ENCODE peak calls at places on chromosomes 16 and 17, in four cellular contexts. Q, W, M and J are unnamed samples.

GRCh38 chr16:19173059-19173458 is 5.0 kb downstream of the SYT17 start:
- DNase-seq in Q (no peak), W (no peak), M (no peak), J (no peak)

GRCh38 chr16:11629071-11630030 is 38.9 kb upstream of the SNN start:
- DNase-seq in Q (peak), W (no peak), M (peak), J (no peak)

GRCh38 chr16:48409839-48410610 is 24.8 kb upstream of the SIAH1 start:
- DNase-seq in Q (peak), W (no peak), M (no peak), J (no peak)

GRCh38 chr16:2770057-2770780 is 6.9 kb downstream of the ELOB start:
- DNase-seq in Q (no peak), W (no peak), M (no peak), J (no peak)

GRCh38 chr16:85382717-85383118 is 230.4 kb upstream of the GSE1 start:
- DNase-seq in Q (no peak), W (peak), M (no peak), J (no peak)

GRCh38 chr17:55584055-55584685 is 72.9 kb upstream of the SMIM36 start:
- DNase-seq in Q (no peak), W (no peak), M (no peak), J (no peak)

GRCh38 chr17:49730078-49730786 is 22.5 kb upstream of the SLC35B1 start:
- DNase-seq in Q (peak), W (peak), M (no peak), J (no peak)

GRCh38 chr17:75430159-75430748 is 24.8 kb upstream of the GRB2 start:
- DNase-seq in Q (no peak), W (no peak), M (no peak), J (no peak)

GRCh38 chr17:1398900-1399299 is 1.1 kb downstream of the YWHAE start:
- DNase-seq in Q (no peak), W (no peak), M (no peak), J (no peak)

GRCh38 chr16:76906552-76906951 is 284.4 kb upstream of the MON1B start:
- DNase-seq in Q (no peak), W (no peak), M (no peak), J (no peak)

GRCh38 chr17:1985686-1986085 is 39.4 kb downstream of the RTN4RL1 start:
- DNase-seq in Q (no peak), W (no peak), M (no peak), J (no peak)

GRCh38 chr17:6793748-6794493 is 17.9 kb downstream of the FBXO39 start:
- DNase-seq in Q (no peak), W (no peak), M (no peak), J (no peak)
- TF ChIP-seq CTCF in Q (no peak), W (no peak), M (no peak), J (no peak)

GRCh38 chr17:43401293-43401692 is 2.5 kb downstream of the ARL4D start:
- DNase-seq in Q (peak), W (no peak), M (no peak), J (no peak)
- H3K4me3 ChIP-seq in Q (peak), W (no peak), M (no peak), J (no peak)

GRCh38 chr16:68643227-68643626 is 1.9 kb upstream of the CDH3 start:
- DNase-seq in Q (no peak), W (no peak), M (no peak), J (no peak)

GRCh38 chr16:68643847-68644246 is 1.3 kb upstream of the CDH3 start:
- DNase-seq in Q (no peak), W (no peak), M (no peak), J (no peak)

GRCh38 chr16:68645494-68646388 is 631 bp downstream of the CDH3 start:
- DNase-seq in Q (no peak), W (no peak), M (no peak), J (no peak)

GRCh38 chr16:68644303-68644702 is 807 bp upstream of the CDH3 start:
- DNase-seq in Q (no peak), W (no peak), M (no peak), J (no peak)

DNA sequence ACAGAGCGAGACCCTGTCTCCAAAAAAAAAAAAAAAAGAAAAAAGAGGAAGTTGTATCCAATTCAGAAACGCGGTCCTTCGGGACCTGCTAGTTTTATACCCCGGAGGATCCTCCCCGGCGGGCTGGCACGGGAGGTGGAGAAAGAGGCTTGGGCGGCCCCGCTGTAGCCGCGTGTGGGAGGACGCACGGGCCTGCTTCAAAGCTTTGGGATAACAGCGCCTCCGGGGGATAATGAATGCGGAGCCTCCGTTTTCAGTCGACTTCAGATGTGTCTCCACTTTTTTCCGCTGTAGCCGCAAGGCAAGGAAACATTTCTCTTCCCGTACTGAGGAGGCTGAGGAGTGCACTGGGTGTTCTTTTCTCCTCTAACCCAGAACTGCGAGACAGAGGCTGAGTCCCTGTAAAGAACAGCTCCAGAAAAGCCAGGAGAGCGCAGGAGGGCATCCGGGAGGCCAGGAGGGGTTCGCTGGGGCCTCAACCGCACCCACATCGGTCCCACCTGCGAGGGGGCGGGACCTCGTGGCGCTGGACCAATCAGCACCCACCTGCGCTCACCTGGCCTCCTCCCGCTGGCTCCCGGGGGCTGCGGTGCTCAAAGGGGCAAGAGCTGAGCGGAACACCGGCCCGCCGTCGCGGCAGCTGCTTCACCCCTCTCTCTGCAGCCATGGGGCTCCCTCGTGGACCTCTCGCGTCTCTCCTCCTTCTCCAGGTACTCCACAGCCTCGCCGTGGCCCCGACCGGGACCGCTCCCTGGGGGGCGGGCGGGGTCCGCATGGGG is at the start of gene CDH3:
- DNase-seq in Q (no peak), W (no peak), M (no peak), J (no peak)
- TF ChIP-seq CTCF in Q (no peak), W (no peak), M (no peak), J (no peak)

GRCh38 chr16:78444-79145 is 570 bp downstream of the MPG start:
- DNase-seq in Q (no peak), W (peak), M (peak), J (no peak)

GRCh38 chr16:77273-77806 is 685 bp upstream of the MPG start:
- DNase-seq in Q (no peak), W (peak), M (peak), J (no peak)

GRCh38 chr16:79146-80054 is 1.4 kb downstream of the MPG start:
- DNase-seq in Q (no peak), W (no peak), M (no peak), J (no peak)

GRCh38 chr16:76535-77272 is 1.3 kb upstream of the MPG start:
- DNase-seq in Q (no peak), W (peak), M (no peak), J (no peak)

DNA sequence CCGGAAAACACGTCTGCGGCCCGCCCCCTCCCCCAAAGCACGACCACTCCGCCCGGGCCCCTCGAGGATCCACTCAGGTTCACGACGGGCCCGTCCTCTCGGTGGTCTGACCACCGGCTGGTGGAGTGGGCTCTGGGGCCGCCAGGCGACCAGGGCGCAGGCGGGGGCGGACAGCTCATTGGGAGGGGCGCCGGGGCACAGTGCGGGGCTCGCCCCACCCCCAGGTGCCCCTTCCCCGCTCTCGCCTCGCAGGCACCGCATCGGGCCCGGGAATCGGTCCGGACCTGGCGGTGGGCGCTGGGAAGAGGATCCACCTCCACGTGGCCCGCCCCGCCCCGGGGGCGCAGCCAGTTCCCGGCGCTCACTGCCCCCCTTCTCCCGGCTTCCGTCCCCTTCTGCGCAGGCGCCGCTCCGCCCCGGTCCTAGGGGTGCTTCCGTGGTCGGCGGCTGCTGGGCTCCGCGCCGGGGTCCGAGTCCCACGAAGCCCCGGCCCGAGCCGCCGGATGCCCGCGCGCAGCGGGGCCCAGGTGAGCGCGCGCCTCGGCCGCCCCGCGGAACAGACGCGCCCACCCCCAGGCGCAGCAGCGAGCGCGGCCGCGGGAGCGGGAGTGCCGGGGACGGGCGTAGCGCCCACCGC is at the start of gene MPG:
- DNase-seq in Q (no peak), W (peak), M (peak), J (no peak)
- H3K4me3 ChIP-seq in Q (peak), W (peak), M (peak), J (peak)

GRCh38 chr17:68512247-68512966 is at the start of gene PRKAR1A:
- DNase-seq in Q (peak), W (peak), M (peak), J (peak)
- TF ChIP-seq CTCF in Q (no peak), W (no peak), M (no peak), J (no peak)

DNA sequence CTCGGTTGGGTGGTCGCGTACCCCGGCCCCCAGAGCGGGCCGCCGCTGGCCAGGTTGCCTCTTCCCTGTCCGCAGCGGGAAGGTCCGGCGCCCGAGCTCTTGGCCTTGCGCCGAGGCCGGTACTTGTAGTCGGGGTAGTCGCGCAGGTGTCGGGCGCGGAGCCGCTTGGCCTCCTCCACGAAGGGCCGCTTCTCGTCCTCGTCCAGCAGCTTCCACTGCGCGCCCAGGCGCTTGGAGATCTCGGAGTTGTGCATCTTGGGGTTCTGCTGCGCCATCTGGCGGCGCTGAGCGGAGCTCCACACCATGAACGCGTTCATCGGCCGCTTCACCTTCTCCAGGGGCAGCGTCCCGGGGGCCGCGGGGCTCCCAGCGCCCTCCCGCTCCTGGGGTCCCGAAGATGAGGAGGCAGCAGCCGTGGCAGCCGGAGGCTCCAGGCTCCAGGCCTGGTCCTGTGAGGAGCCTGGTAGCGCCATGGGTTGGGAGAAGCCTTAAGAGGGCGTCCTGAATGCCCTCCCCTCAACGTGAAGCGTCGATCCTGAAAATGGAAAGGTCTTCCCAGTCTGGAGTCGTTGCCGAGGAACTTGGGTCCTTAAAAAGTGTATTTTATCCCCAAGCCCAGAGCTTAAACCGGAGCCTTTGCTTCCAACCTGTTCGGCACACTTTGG is 558 bp downstream of the SOX15 start:
- DNase-seq in Q (no peak), W (peak), M (peak), J (no peak)
- H3K4me3 ChIP-seq in Q (peak), W (peak), M (no peak), J (no peak)